ENCODE peak calls at places on chromosome 5, in eight cellular contexts. Z, H, A, O, M, W, R and F are unnamed samples.

GRCh38 chr5:142925795-142926194 is 155.6 kb downstream of the ARHGAP26 start:
- DNase-seq in Z (no peak), H (peak), A (no peak), O (no peak), M (no peak), W (peak), R (no peak), F (no peak)

GRCh38 chr5:173496129-173496882 is 120.1 kb downstream of the BOD1 start:
- DNase-seq in Z (no peak), H (no peak), A (no peak), O (no peak), M (no peak), W (peak), R (no peak), F (peak)

GRCh38 chr5:36359267-36359666 is 57.6 kb upstream of the RANBP3L start:
- DNase-seq in Z (no peak), H (no peak), A (no peak), O (no peak), M (no peak), W (peak), R (peak), F (no peak)

GRCh38 chr5:133825631-133826289 is 142.7 kb downstream of the C5orf15 start:
- DNase-seq in Z (no peak), H (no peak), A (no peak), O (no peak), M (no peak), W (no peak), R (no peak), F (no peak)

GRCh38 chr5:36073595-36074216 is 7.0 kb upstream of the UGT3A2 start:
- DNase-seq in Z (no peak), H (no peak), A (no peak), O (no peak), M (peak), W (peak), R (peak), F (peak)

GRCh38 chr5:43422143-43422542 is 10.0 kb upstream of the CCL28 start:
- DNase-seq in Z (no peak), H (no peak), A (no peak), O (peak), M (no peak), W (peak), R (no peak), F (no peak)

GRCh38 chr5:68405026-68405684 is 189.6 kb downstream of the PIK3R1 start:
- DNase-seq in Z (no peak), H (no peak), A (no peak), O (peak), M (no peak), W (no peak), R (no peak), F (no peak)

GRCh38 chr5:17315710-17316221 is 98.3 kb downstream of the BASP1 start:
- DNase-seq in Z (no peak), H (peak), A (no peak), O (no peak), M (no peak), W (peak), R (no peak), F (no peak)

GRCh38 chr5:113345261-113345940 is 89.4 kb downstream of the TSSK1B start:
- DNase-seq in Z (no peak), H (no peak), A (no peak), O (no peak), M (no peak), W (peak), R (no peak), F (no peak)
- TF ChIP-seq CTCF in Z (no peak), H (no peak), A (no peak), O (no peak), M (no peak), W (peak), R (no peak), F (no peak)

DNA sequence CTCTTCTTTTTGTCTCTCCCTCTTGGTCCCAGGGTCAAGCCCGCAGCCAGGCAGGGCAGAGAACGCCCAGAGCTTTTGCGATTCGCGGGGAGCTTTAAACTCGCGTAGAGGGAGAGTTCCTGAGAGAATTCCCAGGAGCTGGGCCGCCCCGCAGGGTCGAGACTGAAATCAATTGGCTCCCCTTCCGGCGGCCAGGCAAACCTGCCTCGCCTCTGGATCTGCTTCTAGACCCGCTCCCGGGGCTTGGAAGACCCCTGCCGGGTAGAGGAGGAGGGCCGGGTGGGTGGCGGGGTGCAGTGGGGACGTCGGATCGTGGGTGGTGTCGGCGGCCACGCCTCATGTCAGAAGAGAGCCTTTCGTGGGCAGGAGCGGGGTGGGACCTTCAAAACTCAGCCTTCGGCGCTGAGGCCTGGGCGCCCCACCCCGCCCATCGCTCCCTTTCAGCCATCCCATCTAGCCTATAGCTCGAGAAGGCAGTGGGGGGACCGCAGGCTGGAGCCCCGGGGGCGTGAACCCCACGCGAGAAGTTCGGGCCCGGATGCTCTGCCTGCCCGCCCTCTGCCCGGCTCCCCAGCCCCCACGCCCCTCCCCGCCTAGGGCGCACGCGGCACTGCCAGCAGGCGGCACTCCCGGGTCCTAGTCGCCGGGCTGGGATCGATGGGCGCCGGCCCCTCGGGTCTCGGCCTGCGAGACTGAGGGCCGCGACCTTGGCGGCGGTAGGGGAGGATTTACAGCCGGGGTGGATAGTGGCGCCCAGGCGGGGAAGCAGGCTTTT is 6.1 kb downstream of the PRDM6 start:
- DNase-seq in Z (no peak), H (no peak), A (peak), O (no peak), M (no peak), W (no peak), R (peak), F (peak)
- TF ChIP-seq CTCF in Z (no peak), H (peak), A (peak), O (no peak), M (no peak), W (no peak), R (peak), F (peak)

GRCh38 chr5:9924614-9925013 is 294.5 kb upstream of the TAS2R1 start:
- DNase-seq in Z (no peak), H (peak), A (no peak), O (no peak), M (no peak), W (peak), R (no peak), F (no peak)

GRCh38 chr5:9920696-9921095 is 290.5 kb upstream of the TAS2R1 start:
- DNase-seq in Z (no peak), H (no peak), A (no peak), O (no peak), M (no peak), W (no peak), R (no peak), F (no peak)

GRCh38 chr5:9927106-9927505 is 297.0 kb upstream of the TAS2R1 start:
- DNase-seq in Z (no peak), H (no peak), A (no peak), O (no peak), M (no peak), W (peak), R (peak), F (no peak)

GRCh38 chr5:9919306-9920030 is 289.3 kb upstream of the TAS2R1 start:
- DNase-seq in Z (no peak), H (no peak), A (no peak), O (no peak), M (no peak), W (peak), R (no peak), F (no peak)

GRCh38 chr5:9922719-9923118 is 292.6 kb upstream of the TAS2R1 start:
- DNase-seq in Z (no peak), H (no peak), A (no peak), O (no peak), M (no peak), W (no peak), R (no peak), F (no peak)
- TF ChIP-seq CTCF in Z (no peak), H (peak), A (peak), O (no peak), M (no peak), W (peak), R (peak), F (peak)

GRCh38 chr5:78805-79149 is 13.2 kb upstream of the PLEKHG4B start:
- DNase-seq in Z (no peak), H (no peak), A (no peak), O (no peak), M (no peak), W (no peak), R (no peak), F (no peak)

GRCh38 chr5:79263-79662 is 12.7 kb upstream of the PLEKHG4B start:
- DNase-seq in Z (no peak), H (no peak), A (no peak), O (no peak), M (peak), W (no peak), R (no peak), F (no peak)

GRCh38 chr5:77546-77945 is 14.4 kb upstream of the PLEKHG4B start:
- DNase-seq in Z (no peak), H (no peak), A (no peak), O (no peak), M (peak), W (no peak), R (no peak), F (no peak)

GRCh38 chr5:77170-77501 is 14.8 kb upstream of the PLEKHG4B start:
- DNase-seq in Z (no peak), H (no peak), A (no peak), O (no peak), M (peak), W (no peak), R (no peak), F (no peak)

GRCh38 chr5:77957-78804 is 13.8 kb upstream of the PLEKHG4B start:
- DNase-seq in Z (no peak), H (no peak), A (peak), O (peak), M (peak), W (peak), R (peak), F (no peak)
- TF ChIP-seq CTCF in Z (no peak), H (peak), A (no peak), O (no peak), M (peak), W (peak), R (peak), F (peak)

GRCh38 chr5:159631001-159631400 is 285.3 kb upstream of the ADRA1B start:
- DNase-seq in Z (no peak), H (no peak), A (no peak), O (no peak), M (no peak), W (no peak), R (no peak), F (no peak)
- TF ChIP-seq CTCF in Z (no peak), H (no peak), A (no peak), O (no peak), M (no peak), W (no peak), R (no peak), F (no peak)

GRCh38 chr5:51376504-51376903 is 6.7 kb upstream of the ISL1 start:
- DNase-seq in Z (no peak), H (no peak), A (no peak), O (no peak), M (no peak), W (no peak), R (peak), F (no peak)

GRCh38 chr5:51377151-51378060 is 5.8 kb upstream of the ISL1 start:
- DNase-seq in Z (no peak), H (no peak), A (no peak), O (no peak), M (no peak), W (no peak), R (peak), F (peak)

GRCh38 chr5:51371052-51371451 is 12.2 kb upstream of the ISL1 start:
- DNase-seq in Z (no peak), H (no peak), A (no peak), O (no peak), M (no peak), W (no peak), R (no peak), F (no peak)

GRCh38 chr5:51375084-51375483 is 8.2 kb upstream of the ISL1 start:
- DNase-seq in Z (no peak), H (no peak), A (no peak), O (no peak), M (no peak), W (no peak), R (no peak), F (no peak)

GRCh38 chr5:51373880-51374523 is 9.2 kb upstream of the ISL1 start:
- DNase-seq in Z (no peak), H (no peak), A (no peak), O (no peak), M (no peak), W (no peak), R (no peak), F (no peak)
- TF ChIP-seq CTCF in Z (no peak), H (no peak), A (no peak), O (no peak), M (no peak), W (no peak), R (peak), F (no peak)

GRCh38 chr5:152331718-152332117 is 73.4 kb downstream of the NMUR2 start:
- DNase-seq in Z (no peak), H (no peak), A (no peak), O (no peak), M (no peak), W (no peak), R (no peak), F (no peak)
- TF ChIP-seq CTCF in Z (no peak), H (no peak), A (no peak), O (no peak), M (no peak), W (no peak), R (no peak), F (no peak)